ENCODE peak calls at places on chromosomes 4 and X, in nine cellular contexts. One of them, this sample, is unnamed.

GRCh38 chrX:153865321-153865580 is 20.7 kb downstream of the L1CAM start:
- DNase-seq in NCI-H345: no peak
- DNase-seq in Peyer's patch: no peak
- DNase-seq in gastrocnemius medialis: no peak
- DNase-seq in amniotic stem cell: no peak
- DNase-seq in cardiac muscle cell: no peak
- DNase-seq in NCI-H2029: no peak
- DNase-seq in naive thymus-derived CD8-positive, alpha-beta T cell: no peak
- DNase-seq in stimulated activated CD4-positive, alpha-beta T cell treated with anti-CD3 and anti-CD28 coated beads, TNF-alpha, amount 100 ng/mL, for 48 hours: no peak
- DNase-seq in this sample: no peak

GRCh38 chr4:141538001-141538400 is 98.4 kb upstream of the IL15 start:
- DNase-seq in NCI-H345: no peak
- DNase-seq in Peyer's patch: no peak
- DNase-seq in gastrocnemius medialis: no peak
- DNase-seq in amniotic stem cell: no peak
- DNase-seq in cardiac muscle cell: no peak
- DNase-seq in NCI-H2029: no peak
- DNase-seq in naive thymus-derived CD8-positive, alpha-beta T cell: no peak
- DNase-seq in stimulated activated CD4-positive, alpha-beta T cell treated with anti-CD3 and anti-CD28 coated beads, TNF-alpha, amount 100 ng/mL, for 48 hours: no peak
- DNase-seq in this sample: no peak

GRCh38 chr4:2954358-2955185 is 8.6 kb downstream of the NOP14 start:
- DNase-seq in NCI-H345: no peak
- DNase-seq in Peyer's patch: no peak
- DNase-seq in gastrocnemius medialis: no peak
- DNase-seq in amniotic stem cell: no peak
- DNase-seq in cardiac muscle cell: no peak
- DNase-seq in NCI-H2029: no peak
- DNase-seq in naive thymus-derived CD8-positive, alpha-beta T cell: peak
- DNase-seq in stimulated activated CD4-positive, alpha-beta T cell treated with anti-CD3 and anti-CD28 coated beads, TNF-alpha, amount 100 ng/mL, for 48 hours: peak
- DNase-seq in this sample: no peak

GRCh38 chr4:152606800-152607577 is 71.1 kb upstream of the FBXW7 start:
- DNase-seq in NCI-H345: peak
- DNase-seq in Peyer's patch: no peak
- DNase-seq in gastrocnemius medialis: no peak
- DNase-seq in amniotic stem cell: no peak
- DNase-seq in cardiac muscle cell: no peak
- DNase-seq in NCI-H2029: no peak
- DNase-seq in naive thymus-derived CD8-positive, alpha-beta T cell: no peak
- DNase-seq in stimulated activated CD4-positive, alpha-beta T cell treated with anti-CD3 and anti-CD28 coated beads, TNF-alpha, amount 100 ng/mL, for 48 hours: no peak
- DNase-seq in this sample: no peak

GRCh38 chrX:2690856-2691542 is at the start of gene CD99:
- DNase-seq in NCI-H345: no peak
- DNase-seq in Peyer's patch: peak
- DNase-seq in gastrocnemius medialis: peak
- DNase-seq in amniotic stem cell: no peak
- DNase-seq in cardiac muscle cell: peak
- DNase-seq in NCI-H2029: no peak
- DNase-seq in naive thymus-derived CD8-positive, alpha-beta T cell: peak
- DNase-seq in stimulated activated CD4-positive, alpha-beta T cell treated with anti-CD3 and anti-CD28 coated beads, TNF-alpha, amount 100 ng/mL, for 48 hours: peak
- DNase-seq in this sample: peak

GRCh38 chr4:61638600-61638999 is 438.5 kb downstream of the ADGRL3 start:
- DNase-seq in NCI-H345: no peak
- DNase-seq in Peyer's patch: no peak
- DNase-seq in gastrocnemius medialis: no peak
- DNase-seq in amniotic stem cell: peak
- DNase-seq in cardiac muscle cell: peak
- DNase-seq in NCI-H2029: no peak
- DNase-seq in naive thymus-derived CD8-positive, alpha-beta T cell: no peak
- DNase-seq in stimulated activated CD4-positive, alpha-beta T cell treated with anti-CD3 and anti-CD28 coated beads, TNF-alpha, amount 100 ng/mL, for 48 hours: no peak
- DNase-seq in this sample: no peak

GRCh38 chr4:10079256-10079655 is 37.3 kb downstream of the WDR1 start:
- DNase-seq in NCI-H345: no peak
- DNase-seq in Peyer's patch: peak
- DNase-seq in gastrocnemius medialis: peak
- DNase-seq in amniotic stem cell: no peak
- DNase-seq in cardiac muscle cell: no peak
- DNase-seq in NCI-H2029: no peak
- DNase-seq in naive thymus-derived CD8-positive, alpha-beta T cell: no peak
- DNase-seq in stimulated activated CD4-positive, alpha-beta T cell treated with anti-CD3 and anti-CD28 coated beads, TNF-alpha, amount 100 ng/mL, for 48 hours: no peak
- DNase-seq in this sample: no peak

GRCh38 chr4:143437937-143438336 is 75.6 kb upstream of the SMARCA5 start:
- DNase-seq in NCI-H345: no peak
- DNase-seq in Peyer's patch: no peak
- DNase-seq in gastrocnemius medialis: no peak
- DNase-seq in amniotic stem cell: no peak
- DNase-seq in cardiac muscle cell: no peak
- DNase-seq in NCI-H2029: no peak
- DNase-seq in naive thymus-derived CD8-positive, alpha-beta T cell: no peak
- DNase-seq in stimulated activated CD4-positive, alpha-beta T cell treated with anti-CD3 and anti-CD28 coated beads, TNF-alpha, amount 100 ng/mL, for 48 hours: no peak
- DNase-seq in this sample: no peak

GRCh38 chr4:118032691-118033090 is 1.6 kb upstream of the NDST3 start:
- DNase-seq in NCI-H345: peak
- DNase-seq in Peyer's patch: no peak
- DNase-seq in gastrocnemius medialis: no peak
- DNase-seq in amniotic stem cell: no peak
- DNase-seq in cardiac muscle cell: no peak
- DNase-seq in NCI-H2029: no peak
- DNase-seq in naive thymus-derived CD8-positive, alpha-beta T cell: no peak
- DNase-seq in stimulated activated CD4-positive, alpha-beta T cell treated with anti-CD3 and anti-CD28 coated beads, TNF-alpha, amount 100 ng/mL, for 48 hours: no peak
- DNase-seq in this sample: no peak

GRCh38 chr4:20662851-20663250 is 37.4 kb upstream of the PACRGL start:
- DNase-seq in NCI-H345: no peak
- DNase-seq in Peyer's patch: no peak
- DNase-seq in gastrocnemius medialis: no peak
- DNase-seq in amniotic stem cell: no peak
- DNase-seq in cardiac muscle cell: no peak
- DNase-seq in NCI-H2029: no peak
- DNase-seq in naive thymus-derived CD8-positive, alpha-beta T cell: no peak
- DNase-seq in stimulated activated CD4-positive, alpha-beta T cell treated with anti-CD3 and anti-CD28 coated beads, TNF-alpha, amount 100 ng/mL, for 48 hours: no peak
- DNase-seq in this sample: no peak

GRCh38 chr4:178306565-178306964 is 864.3 kb upstream of the AGA start:
- DNase-seq in NCI-H345: no peak
- DNase-seq in Peyer's patch: no peak
- DNase-seq in gastrocnemius medialis: no peak
- DNase-seq in amniotic stem cell: no peak
- DNase-seq in cardiac muscle cell: no peak
- DNase-seq in NCI-H2029: no peak
- DNase-seq in naive thymus-derived CD8-positive, alpha-beta T cell: no peak
- DNase-seq in stimulated activated CD4-positive, alpha-beta T cell treated with anti-CD3 and anti-CD28 coated beads, TNF-alpha, amount 100 ng/mL, for 48 hours: no peak
- DNase-seq in this sample: no peak

GRCh38 chr4:33709247-33709646 is 2535.1 kb downstream of the ARAP2 start:
- DNase-seq in NCI-H345: no peak
- DNase-seq in Peyer's patch: no peak
- DNase-seq in gastrocnemius medialis: no peak
- DNase-seq in amniotic stem cell: no peak
- DNase-seq in cardiac muscle cell: peak
- DNase-seq in NCI-H2029: no peak
- DNase-seq in naive thymus-derived CD8-positive, alpha-beta T cell: no peak
- DNase-seq in stimulated activated CD4-positive, alpha-beta T cell treated with anti-CD3 and anti-CD28 coated beads, TNF-alpha, amount 100 ng/mL, for 48 hours: no peak
- DNase-seq in this sample: no peak

GRCh38 chr4:39933689-39934590 is 43.8 kb downstream of the PDS5A start:
- DNase-seq in NCI-H345: no peak
- DNase-seq in Peyer's patch: no peak
- DNase-seq in gastrocnemius medialis: no peak
- DNase-seq in amniotic stem cell: no peak
- DNase-seq in cardiac muscle cell: peak
- DNase-seq in NCI-H2029: no peak
- DNase-seq in naive thymus-derived CD8-positive, alpha-beta T cell: no peak
- DNase-seq in stimulated activated CD4-positive, alpha-beta T cell treated with anti-CD3 and anti-CD28 coated beads, TNF-alpha, amount 100 ng/mL, for 48 hours: no peak
- DNase-seq in this sample: no peak

GRCh38 chr4:7183780-7184460 is 8.4 kb upstream of the SORCS2 start:
- DNase-seq in NCI-H345: no peak
- DNase-seq in Peyer's patch: peak
- DNase-seq in gastrocnemius medialis: no peak
- DNase-seq in amniotic stem cell: no peak
- DNase-seq in cardiac muscle cell: no peak
- DNase-seq in NCI-H2029: no peak
- DNase-seq in naive thymus-derived CD8-positive, alpha-beta T cell: no peak
- DNase-seq in stimulated activated CD4-positive, alpha-beta T cell treated with anti-CD3 and anti-CD28 coated beads, TNF-alpha, amount 100 ng/mL, for 48 hours: no peak
- DNase-seq in this sample: no peak

GRCh38 chr4:3614731-3614980 is 82.4 kb upstream of the LRPAP1 start:
- DNase-seq in NCI-H345: no peak
- DNase-seq in Peyer's patch: no peak
- DNase-seq in gastrocnemius medialis: no peak
- DNase-seq in amniotic stem cell: no peak
- DNase-seq in cardiac muscle cell: no peak
- DNase-seq in NCI-H2029: no peak
- DNase-seq in naive thymus-derived CD8-positive, alpha-beta T cell: no peak
- DNase-seq in stimulated activated CD4-positive, alpha-beta T cell treated with anti-CD3 and anti-CD28 coated beads, TNF-alpha, amount 100 ng/mL, for 48 hours: no peak
- DNase-seq in this sample: no peak

GRCh38 chrX:63434665-63435064 is 83.5 kb upstream of the SPIN4 start:
- DNase-seq in NCI-H345: no peak
- DNase-seq in Peyer's patch: no peak
- DNase-seq in gastrocnemius medialis: no peak
- DNase-seq in amniotic stem cell: no peak
- DNase-seq in cardiac muscle cell: no peak
- DNase-seq in NCI-H2029: no peak
- DNase-seq in naive thymus-derived CD8-positive, alpha-beta T cell: no peak
- DNase-seq in stimulated activated CD4-positive, alpha-beta T cell treated with anti-CD3 and anti-CD28 coated beads, TNF-alpha, amount 100 ng/mL, for 48 hours: no peak
- DNase-seq in this sample: peak

GRCh38 chrX:39927380-39927779 is 170.4 kb downstream of the BCOR start:
- DNase-seq in NCI-H345: no peak
- DNase-seq in Peyer's patch: no peak
- DNase-seq in gastrocnemius medialis: no peak
- DNase-seq in amniotic stem cell: no peak
- DNase-seq in cardiac muscle cell: no peak
- DNase-seq in NCI-H2029: no peak
- DNase-seq in naive thymus-derived CD8-positive, alpha-beta T cell: no peak
- DNase-seq in stimulated activated CD4-positive, alpha-beta T cell treated with anti-CD3 and anti-CD28 coated beads, TNF-alpha, amount 100 ng/mL, for 48 hours: no peak
- DNase-seq in this sample: no peak

GRCh38 chrX:38941675-38942074 is 140.4 kb downstream of the MID1IP1 start:
- DNase-seq in NCI-H345: no peak
- DNase-seq in Peyer's patch: no peak
- DNase-seq in gastrocnemius medialis: no peak
- DNase-seq in amniotic stem cell: no peak
- DNase-seq in cardiac muscle cell: no peak
- DNase-seq in NCI-H2029: no peak
- DNase-seq in naive thymus-derived CD8-positive, alpha-beta T cell: no peak
- DNase-seq in stimulated activated CD4-positive, alpha-beta T cell treated with anti-CD3 and anti-CD28 coated beads, TNF-alpha, amount 100 ng/mL, for 48 hours: no peak
- DNase-seq in this sample: no peak

GRCh38 chrX:50067435-50068292 is 133.1 kb downstream of the AKAP4 start:
- DNase-seq in NCI-H345: peak
- DNase-seq in Peyer's patch: peak
- DNase-seq in gastrocnemius medialis: no peak
- DNase-seq in amniotic stem cell: no peak
- DNase-seq in cardiac muscle cell: peak
- DNase-seq in NCI-H2029: peak
- DNase-seq in naive thymus-derived CD8-positive, alpha-beta T cell: no peak
- DNase-seq in stimulated activated CD4-positive, alpha-beta T cell treated with anti-CD3 and anti-CD28 coated beads, TNF-alpha, amount 100 ng/mL, for 48 hours: no peak
- DNase-seq in this sample: peak

GRCh38 chr4:153420361-153420760 is 45.8 kb upstream of the TMEM131L start:
- DNase-seq in NCI-H345: no peak
- DNase-seq in Peyer's patch: no peak
- DNase-seq in gastrocnemius medialis: no peak
- DNase-seq in amniotic stem cell: no peak
- DNase-seq in cardiac muscle cell: peak
- DNase-seq in NCI-H2029: no peak
- DNase-seq in naive thymus-derived CD8-positive, alpha-beta T cell: no peak
- DNase-seq in stimulated activated CD4-positive, alpha-beta T cell treated with anti-CD3 and anti-CD28 coated beads, TNF-alpha, amount 100 ng/mL, for 48 hours: no peak
- DNase-seq in this sample: no peak

GRCh38 chr4:37400326-37400881 is 155.9 kb downstream of the NWD2 start:
- DNase-seq in NCI-H345: no peak
- DNase-seq in Peyer's patch: no peak
- DNase-seq in gastrocnemius medialis: no peak
- DNase-seq in amniotic stem cell: no peak
- DNase-seq in cardiac muscle cell: no peak
- DNase-seq in NCI-H2029: no peak
- DNase-seq in naive thymus-derived CD8-positive, alpha-beta T cell: no peak
- DNase-seq in stimulated activated CD4-positive, alpha-beta T cell treated with anti-CD3 and anti-CD28 coated beads, TNF-alpha, amount 100 ng/mL, for 48 hours: no peak
- DNase-seq in this sample: no peak

GRCh38 chrX:82711432-82711831 is 796.7 kb upstream of the POU3F4 start:
- DNase-seq in NCI-H345: no peak
- DNase-seq in Peyer's patch: no peak
- DNase-seq in gastrocnemius medialis: no peak
- DNase-seq in amniotic stem cell: no peak
- DNase-seq in cardiac muscle cell: no peak
- DNase-seq in NCI-H2029: no peak
- DNase-seq in naive thymus-derived CD8-positive, alpha-beta T cell: no peak
- DNase-seq in stimulated activated CD4-positive, alpha-beta T cell treated with anti-CD3 and anti-CD28 coated beads, TNF-alpha, amount 100 ng/mL, for 48 hours: no peak
- DNase-seq in this sample: no peak

GRCh38 chr4:2794707-2795557 is 2.0 kb downstream of the SH3BP2 start:
- DNase-seq in NCI-H345: no peak
- DNase-seq in Peyer's patch: peak
- DNase-seq in gastrocnemius medialis: peak
- DNase-seq in amniotic stem cell: no peak
- DNase-seq in cardiac muscle cell: peak
- DNase-seq in NCI-H2029: no peak
- DNase-seq in naive thymus-derived CD8-positive, alpha-beta T cell: no peak
- DNase-seq in stimulated activated CD4-positive, alpha-beta T cell treated with anti-CD3 and anti-CD28 coated beads, TNF-alpha, amount 100 ng/mL, for 48 hours: no peak
- DNase-seq in this sample: peak

GRCh38 chr4:114479595-114479994 is 119.0 kb upstream of the UGT8 start:
- DNase-seq in NCI-H345: no peak
- DNase-seq in Peyer's patch: no peak
- DNase-seq in gastrocnemius medialis: no peak
- DNase-seq in amniotic stem cell: no peak
- DNase-seq in cardiac muscle cell: no peak
- DNase-seq in NCI-H2029: no peak
- DNase-seq in naive thymus-derived CD8-positive, alpha-beta T cell: no peak
- DNase-seq in stimulated activated CD4-positive, alpha-beta T cell treated with anti-CD3 and anti-CD28 coated beads, TNF-alpha, amount 100 ng/mL, for 48 hours: no peak
- DNase-seq in this sample: no peak

GRCh38 chr4:15956179-15956850 is 6.7 kb downstream of the FGFBP2 start:
- DNase-seq in NCI-H345: peak
- DNase-seq in Peyer's patch: peak
- DNase-seq in gastrocnemius medialis: peak
- DNase-seq in amniotic stem cell: peak
- DNase-seq in cardiac muscle cell: peak
- DNase-seq in NCI-H2029: peak
- DNase-seq in naive thymus-derived CD8-positive, alpha-beta T cell: peak
- DNase-seq in stimulated activated CD4-positive, alpha-beta T cell treated with anti-CD3 and anti-CD28 coated beads, TNF-alpha, amount 100 ng/mL, for 48 hours: peak
- DNase-seq in this sample: peak

GRCh38 chr4:54169176-54169575 is 59.9 kb upstream of the PDGFRA start:
- DNase-seq in NCI-H345: no peak
- DNase-seq in Peyer's patch: no peak
- DNase-seq in gastrocnemius medialis: no peak
- DNase-seq in amniotic stem cell: no peak
- DNase-seq in cardiac muscle cell: peak
- DNase-seq in NCI-H2029: no peak
- DNase-seq in naive thymus-derived CD8-positive, alpha-beta T cell: no peak
- DNase-seq in stimulated activated CD4-positive, alpha-beta T cell treated with anti-CD3 and anti-CD28 coated beads, TNF-alpha, amount 100 ng/mL, for 48 hours: no peak
- DNase-seq in this sample: no peak

GRCh38 chr4:125703443-125703842 is 388.7 kb downstream of the FAT4 start:
- DNase-seq in NCI-H345: no peak
- DNase-seq in Peyer's patch: no peak
- DNase-seq in gastrocnemius medialis: no peak
- DNase-seq in amniotic stem cell: no peak
- DNase-seq in cardiac muscle cell: peak
- DNase-seq in NCI-H2029: no peak
- DNase-seq in naive thymus-derived CD8-positive, alpha-beta T cell: no peak
- DNase-seq in stimulated activated CD4-positive, alpha-beta T cell treated with anti-CD3 and anti-CD28 coated beads, TNF-alpha, amount 100 ng/mL, for 48 hours: no peak
- DNase-seq in this sample: no peak

GRCh38 chrX:112424166-112424565 is 255.6 kb downstream of the LHFPL1 start:
- DNase-seq in NCI-H345: no peak
- DNase-seq in Peyer's patch: no peak
- DNase-seq in gastrocnemius medialis: no peak
- DNase-seq in amniotic stem cell: no peak
- DNase-seq in cardiac muscle cell: no peak
- DNase-seq in NCI-H2029: no peak
- DNase-seq in naive thymus-derived CD8-positive, alpha-beta T cell: no peak
- DNase-seq in stimulated activated CD4-positive, alpha-beta T cell treated with anti-CD3 and anti-CD28 coated beads, TNF-alpha, amount 100 ng/mL, for 48 hours: no peak
- DNase-seq in this sample: no peak

GRCh38 chr4:168162604-168163003 is 70.3 kb downstream of the ANXA10 start:
- DNase-seq in NCI-H345: no peak
- DNase-seq in Peyer's patch: no peak
- DNase-seq in gastrocnemius medialis: no peak
- DNase-seq in amniotic stem cell: no peak
- DNase-seq in cardiac muscle cell: peak
- DNase-seq in NCI-H2029: no peak
- DNase-seq in naive thymus-derived CD8-positive, alpha-beta T cell: no peak
- DNase-seq in stimulated activated CD4-positive, alpha-beta T cell treated with anti-CD3 and anti-CD28 coated beads, TNF-alpha, amount 100 ng/mL, for 48 hours: no peak
- DNase-seq in this sample: no peak

GRCh38 chr4:77613267-77613666 is 7.6 kb downstream of the CXCL13 start:
- DNase-seq in NCI-H345: no peak
- DNase-seq in Peyer's patch: no peak
- DNase-seq in gastrocnemius medialis: no peak
- DNase-seq in amniotic stem cell: no peak
- DNase-seq in cardiac muscle cell: peak
- DNase-seq in NCI-H2029: no peak
- DNase-seq in naive thymus-derived CD8-positive, alpha-beta T cell: no peak
- DNase-seq in stimulated activated CD4-positive, alpha-beta T cell treated with anti-CD3 and anti-CD28 coated beads, TNF-alpha, amount 100 ng/mL, for 48 hours: no peak
- DNase-seq in this sample: no peak